ENCODE peak calls at places on chromosomes 7 and 10, in six cellular contexts. Z is neuronal stem cell, S is H1, H is IMR-90, M is mesenchymal stem cell, W is trophoblast cell. G is an unnamed sample.

GRCh38 chr10:132554991-132555647 is 17.5 kb downstream of the INPP5A start:
- DNase-seq in W (no peak), S (no peak), Z (no peak), H (no peak), M (no peak), G (no peak)

GRCh38 chr10:30786131-30786530 is 156.6 kb upstream of the LYZL2 start:
- DNase-seq in M (peak), Z (no peak), W (no peak), H (peak), S (no peak), G (no peak)

GRCh38 chr7:99314504-99314903 is 11.2 kb upstream of the ARPC1A start:
- DNase-seq in M (no peak), H (no peak), Z (no peak), S (no peak), W (no peak), G (no peak)

GRCh38 chr10:31288001-31288400 is 31.0 kb upstream of the ZEB1 start:
- DNase-seq in Z (no peak), W (no peak), S (no peak), H (no peak), M (no peak), G (no peak)

GRCh38 chr10:85187047-85187446 is 858.7 kb downstream of the CCSER2 start:
- DNase-seq in M (no peak), H (no peak), W (no peak), Z (no peak), S (no peak), G (no peak)

GRCh38 chr10:71820966-71821365 is 30.1 kb downstream of the PSAP start:
- DNase-seq in M (no peak), Z (no peak), H (no peak), S (no peak), W (no peak), G (no peak)

GRCh38 chr7:101347477-101347876 is 15.2 kb upstream of the COL26A1 start:
- DNase-seq in M (no peak), Z (no peak), W (no peak), S (no peak), H (no peak), G (no peak)

GRCh38 chr10:12703813-12704212 is 297.7 kb downstream of the CCDC3 start:
- DNase-seq in H (peak), S (no peak), W (peak), M (peak), Z (no peak), G (no peak)

GRCh38 chr7:42359946-42360345 is 122.9 kb upstream of the GLI3 start:
- DNase-seq in M (peak), W (no peak), S (no peak), H (no peak), Z (no peak), G (no peak)

GRCh38 chr7:341841-342638 is 52.1 kb downstream of the FOXL3 start:
- DNase-seq in Z (no peak), H (no peak), W (no peak), M (no peak), S (no peak), G (no peak)

GRCh38 chr10:486668-487067 is 202.8 kb downstream of the DIP2C start:
- DNase-seq in S (no peak), W (no peak), H (no peak), Z (no peak), M (no peak), G (peak)

GRCh38 chr7:139523199-139523941 is at the start of gene CLEC2L:
- DNase-seq in M (peak), Z (no peak), H (no peak), S (no peak), W (peak), G (no peak)

GRCh38 chr10:804191-804781 is 114.8 kb upstream of the DIP2C start:
- DNase-seq in H (peak), S (no peak), W (no peak), M (no peak), Z (no peak), G (peak)

GRCh38 chr7:155345490-155345889 is 47.8 kb downstream of the INSIG1 start:
- DNase-seq in M (no peak), H (no peak), Z (no peak), W (no peak), S (no peak), G (no peak)

GRCh38 chr10:33005322-33006282 is 47.6 kb upstream of the ITGB1 start:
- DNase-seq in S (peak), H (peak), M (peak), W (peak), Z (peak), G (peak)

GRCh38 chr10:79106251-79106650 is 37.5 kb downstream of the ZMIZ1 start:
- DNase-seq in Z (no peak), M (no peak), W (no peak), S (no peak), H (no peak), G (no peak)

GRCh38 chr10:112852308-112852707 is 97.7 kb upstream of the TCF7L2 start:
- DNase-seq in M (no peak), W (peak), H (no peak), Z (no peak), S (no peak), G (no peak)

GRCh38 chr10:117552759-117553158 is 10.2 kb downstream of the EMX2 start:
- DNase-seq in W (no peak), M (no peak), Z (no peak), H (no peak), S (no peak), G (no peak)

GRCh38 chr10:30784896-30785605 is 155.5 kb upstream of the LYZL2 start:
- DNase-seq in S (peak), H (peak), Z (peak), W (peak), M (peak), G (peak)

GRCh38 chr7:27098493-27099223 is 2.9 kb upstream of the HOXA1 start:
- DNase-seq in H (peak), S (no peak), Z (peak), W (no peak), M (peak), G (no peak)

GRCh38 chr10:34290412-34291082 is 524.5 kb downstream of the PARD3 start:
- DNase-seq in S (no peak), Z (no peak), M (peak), W (peak), H (peak), G (no peak)

GRCh38 chr10:71749396-71749795 is 23.9 kb downstream of the VSIR start:
- DNase-seq in Z (no peak), H (no peak), S (no peak), W (no peak), M (no peak), G (no peak)

GRCh38 chr10:118850418-118851061 is 95.8 kb upstream of the CACUL1 start:
- DNase-seq in W (peak), Z (peak), M (peak), S (peak), H (peak), G (peak)

GRCh38 chr10:89215511-89215910 is 8.4 kb upstream of the CH25H start:
- DNase-seq in H (peak), W (no peak), M (no peak), Z (no peak), S (no peak), G (no peak)

GRCh38 chr7:133836666-133837065 is 290.5 kb upstream of the LRGUK start:
- DNase-seq in W (no peak), M (no peak), Z (no peak), S (no peak), H (no peak), G (no peak)

GRCh38 chr10:118210276-118210675 is 131.8 kb downstream of the FAM204A start:
- DNase-seq in W (no peak), S (no peak), H (no peak), Z (no peak), M (peak), G (no peak)

GRCh38 chr7:92402920-92403759 is 44.1 kb upstream of the GATAD1 start:
- DNase-seq in M (peak), S (no peak), H (peak), Z (no peak), W (peak), G (no peak)

GRCh38 chr10:29600821-29601220 is 34.0 kb downstream of the SVIL start:
- DNase-seq in W (peak), M (no peak), S (no peak), Z (no peak), H (no peak), G (no peak)

GRCh38 chr10:42112331-42113157 is 525.8 kb downstream of the ZNF33B start:
- DNase-seq in Z (no peak), M (no peak), W (no peak), H (no peak), S (no peak), G (no peak)

GRCh38 chr7:2860627-2861133 is 16.6 kb upstream of the GNA12 start:
- DNase-seq in H (no peak), W (no peak), Z (no peak), M (no peak), S (no peak), G (no peak)

GRCh38 chr10:124647421-124648130 is 96.6 kb downstream of the FAM53B start:
- DNase-seq in M (peak), W (peak), Z (no peak), H (peak), S (no peak), G (no peak)

GRCh38 chr7:126930166-126930565 is 322.6 kb downstream of the GRM8 start:
- DNase-seq in M (no peak), Z (no peak), S (no peak), W (no peak), H (no peak), G (no peak)

GRCh38 chr7:155298288-155298833 is 683 bp downstream of the INSIG1 start:
- DNase-seq in M (no peak), Z (no peak), S (no peak), W (no peak), H (no peak), G (no peak)

GRCh38 chr10:122798704-122799231 is 46.9 kb downstream of the CUZD1 start:
- DNase-seq in M (no peak), S (no peak), Z (no peak), H (no peak), W (no peak), G (no peak)

GRCh38 chr7:158161194-158161593 is 426.4 kb downstream of the PTPRN2 start:
- DNase-seq in W (no peak), M (no peak), Z (no peak), S (no peak), H (no peak), G (no peak)

GRCh38 chr7:82443801-82444219 is 233 bp upstream of the CACNA2D1 start:
- DNase-seq in H (peak), W (peak), M (peak), S (no peak), Z (peak), G (peak)

GRCh38 chr10:120978589-120979252 is 127.6 kb downstream of the WDR11 start:
- DNase-seq in W (no peak), H (peak), S (no peak), M (peak), Z (no peak), G (no peak)
- H3K27ac ChIP-seq in W (no peak), H (no peak), S (no peak), M (no peak), Z (no peak), G (no peak)

GRCh38 chr10:131427253-131427652 is 115.7 kb upstream of the TCERG1L start:
- DNase-seq in H (no peak), Z (no peak), W (no peak), S (no peak), M (no peak), G (no peak)
- H4K91ac ChIP-seq in H (no peak), Z (no peak), W (no peak), S (no peak), M (no peak), G (no peak)

DNA sequence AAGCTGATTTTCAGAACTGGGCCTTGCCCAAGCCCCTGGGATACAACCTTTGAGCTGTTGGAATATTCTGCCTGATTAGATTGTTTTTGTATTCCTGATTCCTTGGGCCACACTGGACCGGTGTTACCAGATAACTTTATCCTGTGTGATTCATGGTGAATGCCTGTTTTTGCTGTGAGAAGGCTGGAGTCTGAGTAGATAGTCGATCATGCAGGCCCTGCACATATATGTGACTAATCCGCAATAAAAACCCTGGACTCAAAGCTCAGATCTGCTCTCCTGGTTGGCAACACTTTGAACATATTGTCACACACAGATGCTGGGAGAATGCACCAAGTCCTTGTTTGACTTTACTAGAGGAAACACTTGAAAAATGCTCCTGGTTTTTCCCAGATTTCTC is 183.9 kb upstream of the MBL2 start:
- DNase-seq in H (peak), Z (no peak), W (peak), S (no peak), M (no peak), G (no peak)
- H3K27ac ChIP-seq in H (no peak), Z (no peak), W (no peak), S (no peak), M (no peak), G (no peak)

GRCh38 chr10:22652988-22653431 is 61.4 kb downstream of the PIP4K2A start:
- DNase-seq in S (no peak), W (no peak), Z (no peak), M (no peak), H (no peak), G (no peak)

GRCh38 chr10:22657566-22658190 is 56.7 kb downstream of the PIP4K2A start:
- DNase-seq in W (no peak), Z (no peak), H (peak), S (no peak), M (no peak), G (no peak)

GRCh38 chr10:22657028-22657427 is 57.4 kb downstream of the PIP4K2A start:
- DNase-seq in Z (no peak), W (no peak), H (no peak), S (no peak), M (no peak), G (no peak)

GRCh38 chr10:22656056-22656455 is 58.3 kb downstream of the PIP4K2A start:
- DNase-seq in Z (no peak), W (no peak), H (no peak), S (no peak), M (no peak), G (no peak)

GRCh38 chr10:22655312-22655973 is 58.9 kb downstream of the PIP4K2A start:
- DNase-seq in M (peak), W (peak), H (peak), Z (no peak), S (no peak), G (no peak)
- H4K91ac ChIP-seq in M (peak), W (peak), H (peak), Z (no peak), S (no peak), G (no peak)

GRCh38 chr7:43876976-43877745 is 7.8 kb upstream of the MRPS24 start:
- DNase-seq in W (no peak), M (no peak), Z (no peak), S (no peak), H (no peak), G (no peak)

GRCh38 chr7:43880596-43880995 is 11.3 kb upstream of the MRPS24 start:
- DNase-seq in W (no peak), Z (no peak), H (peak), M (peak), S (no peak), G (no peak)

GRCh38 chr7:43879477-43879876 is 10.2 kb upstream of the MRPS24 start:
- DNase-seq in S (no peak), W (no peak), M (peak), Z (no peak), H (peak), G (no peak)

GRCh38 chr7:43877968-43878864 is 8.9 kb upstream of the MRPS24 start:
- DNase-seq in S (no peak), H (no peak), Z (no peak), W (no peak), M (no peak), G (no peak)

GRCh38 chr7:43878867-43879266 is 9.6 kb upstream of the MRPS24 start:
- DNase-seq in H (peak), M (no peak), Z (no peak), S (no peak), W (no peak), G (no peak)
- H3K27ac ChIP-seq in H (peak), M (peak), Z (no peak), S (no peak), W (no peak), G (no peak)

DNA sequence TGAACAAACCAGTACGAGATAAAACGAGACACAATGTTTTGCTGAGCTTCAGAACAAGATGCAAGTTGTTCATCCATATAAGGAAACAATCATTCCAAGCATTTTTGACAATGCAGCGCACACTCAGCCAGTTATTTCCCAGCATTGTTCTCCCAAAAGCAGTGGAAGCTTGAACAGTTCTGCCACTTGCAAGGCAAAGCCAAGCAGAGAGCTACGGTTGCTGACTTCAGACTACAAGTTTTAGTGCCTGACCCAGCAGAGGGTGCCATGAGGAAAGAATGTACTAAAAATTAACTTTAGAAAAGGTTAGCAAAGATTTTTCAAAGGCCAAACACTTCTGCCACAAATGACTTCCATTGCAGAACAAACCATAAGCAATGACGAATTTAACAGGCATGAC is 152.5 kb downstream of the SLC25A13 start:
- DNase-seq in S (no peak), Z (no peak), M (no peak), W (peak), H (no peak), G (no peak)
- H4K91ac ChIP-seq in S (no peak), Z (no peak), M (no peak), W (no peak), H (no peak), G (no peak)

DNA sequence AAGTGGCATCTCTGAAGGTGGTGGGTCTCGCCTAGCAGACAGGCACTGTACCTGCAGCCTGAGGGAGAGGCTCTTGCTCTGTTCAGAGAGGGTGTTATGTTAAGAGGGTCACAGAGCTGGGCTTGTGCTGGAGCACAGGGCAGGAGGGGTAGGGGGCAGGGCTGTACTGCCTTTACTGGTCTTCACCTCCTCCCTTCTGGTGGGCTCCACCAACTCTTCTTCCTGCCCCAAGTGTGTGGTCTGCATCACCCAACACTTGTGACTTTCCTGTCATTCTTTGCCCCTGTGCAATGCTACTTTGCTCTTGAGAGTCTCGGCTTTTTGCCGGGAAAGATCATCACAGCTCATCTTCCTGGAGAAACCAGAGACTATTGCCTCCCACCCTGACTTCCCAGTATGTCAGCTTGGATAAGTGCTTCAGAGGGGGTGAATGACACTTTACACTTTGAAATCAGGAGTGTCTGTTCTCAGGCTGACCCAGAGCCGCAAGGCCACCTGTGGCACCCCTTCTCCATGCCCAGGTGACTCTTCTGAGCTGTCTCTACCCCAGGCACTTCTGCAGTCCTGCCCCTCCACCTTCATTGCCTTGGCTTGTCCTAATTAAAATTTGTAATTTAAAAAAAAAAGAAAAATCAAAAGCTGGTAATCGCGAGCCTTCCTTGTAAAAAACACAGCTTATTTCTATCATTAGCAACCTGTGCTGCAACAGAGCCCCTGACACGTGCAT is 38.4 kb upstream of the IKZF1 start:
- DNase-seq in H (no peak), M (no peak), Z (no peak), S (no peak), W (no peak), G (no peak)
- H3K27ac ChIP-seq in H (no peak), M (no peak), Z (no peak), S (no peak), W (no peak), G (no peak)

DNA sequence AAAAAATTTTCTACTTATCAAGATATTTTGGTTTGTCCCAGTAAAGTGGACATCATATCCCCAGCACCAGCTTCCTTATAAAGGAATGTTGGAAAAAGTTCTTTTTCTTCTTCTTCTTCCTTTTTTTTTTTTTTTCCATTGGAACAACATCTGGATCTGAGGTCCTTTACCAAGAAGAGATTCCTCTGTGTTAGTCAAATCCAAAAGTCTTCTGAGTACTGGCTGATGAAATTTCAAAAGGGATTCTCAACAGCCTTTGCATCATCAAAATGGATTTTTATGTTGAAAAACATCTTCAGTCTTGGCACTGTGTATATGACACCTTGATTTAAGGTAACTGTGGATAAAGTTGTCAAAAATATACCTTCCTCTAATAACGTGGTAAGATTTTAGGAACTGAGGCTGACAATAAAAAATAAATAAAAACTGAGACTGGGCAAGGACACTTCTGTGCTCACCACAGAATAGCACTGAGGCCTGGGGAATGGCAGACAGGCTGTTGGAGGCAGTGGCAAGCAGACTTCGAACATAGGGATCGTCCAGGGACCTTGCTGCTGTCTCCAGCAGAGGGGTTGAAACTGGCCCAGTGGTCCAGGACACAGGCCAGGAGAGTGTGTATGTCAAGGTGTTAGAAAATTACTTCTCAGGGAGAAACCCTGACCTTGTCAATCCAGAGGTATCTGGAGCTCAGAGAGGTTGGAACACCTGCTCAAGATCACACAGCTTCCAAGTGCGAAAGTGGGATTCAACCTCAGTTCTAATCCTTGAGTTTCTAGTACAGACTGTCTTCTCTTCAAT is 130.4 kb downstream of the PTPN20 start:
- DNase-seq in S (no peak), Z (no peak), M (no peak), W (no peak), H (no peak), G (no peak)
- H4K91ac ChIP-seq in S (no peak), Z (no peak), M (no peak), W (no peak), H (no peak), G (no peak)

DNA sequence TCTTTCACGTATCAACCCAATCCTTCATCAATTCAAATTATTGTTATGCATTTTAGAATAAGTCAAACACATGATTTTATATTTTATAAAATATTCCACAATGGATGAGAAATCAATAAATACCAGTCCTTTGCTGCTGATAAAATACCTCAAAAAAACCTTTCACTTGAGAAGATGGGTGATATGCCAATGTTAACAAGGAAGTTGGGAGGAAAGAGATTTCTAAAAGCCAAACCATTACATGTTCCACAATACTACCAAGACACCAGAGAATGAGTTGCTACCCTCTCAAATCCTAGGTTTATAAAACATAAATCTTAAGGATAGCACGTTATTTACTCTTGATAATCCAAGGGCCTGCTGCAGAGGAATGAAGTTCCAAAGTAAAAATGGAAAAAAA is 14.4 kb downstream of the RNF133 start:
- DNase-seq in W (no peak), S (no peak), Z (no peak), H (no peak), M (no peak), G (no peak)
- H3K27ac ChIP-seq in W (no peak), S (no peak), Z (no peak), H (no peak), M (no peak), G (no peak)

G was measured in H9.